ENCODE peak calls at places on chromosome 15, in ten cellular contexts. Y is body of pancreas, C is hepatocyte, T is RWPE2, H is cardiac fibroblast, A is fibroblast of mammary gland, P is PC-3, N is neural progenitor cell, F is cardiac muscle cell, L is lung. I is an unnamed sample.

GRCh38 chr15:62932436-62932835 is 110.1 kb upstream of the TPM1 start:
- DNase-seq in Y (no peak), C (no peak), T (no peak), H (peak), A (peak), P (no peak), N (no peak), F (peak), L (no peak), I (peak)

GRCh38 chr15:92098869-92099268 is 245.4 kb downstream of the SLCO3A1 start:
- DNase-seq in Y (peak), C (no peak), T (no peak), H (no peak), A (peak), P (no peak), N (peak), F (peak), L (peak), I (no peak)

GRCh38 chr15:38474155-38474757 is 20.3 kb downstream of the FAM98B start:
- DNase-seq in Y (peak), C (peak), T (no peak), H (peak), A (peak), P (peak), N (peak), F (peak), L (no peak), I (peak)

GRCh38 chr15:50993598-50993997 is 85.1 kb downstream of the AP4E1 start:
- DNase-seq in Y (no peak), C (no peak), T (no peak), H (peak), A (peak), P (peak), N (no peak), F (no peak), L (no peak), I (peak)

GRCh38 chr15:74635228-74635627 is 19.6 kb downstream of the CLK3 start:
- DNase-seq in Y (peak), C (peak), T (peak), H (peak), A (peak), P (peak), N (peak), F (peak), L (peak), I (peak)

GRCh38 chr15:91948001-91948608 is 94.6 kb downstream of the SLCO3A1 start:
- DNase-seq in Y (peak), C (no peak), T (peak), H (peak), A (no peak), P (peak), N (peak), F (peak), L (no peak), I (peak)

GRCh38 chr15:28895566-28895965 is 9.8 kb downstream of the APBA2 start:
- DNase-seq in Y (no peak), C (no peak), T (no peak), H (no peak), A (no peak), P (no peak), N (no peak), F (no peak), L (no peak), I (no peak)

GRCh38 chr15:67110958-67111864 is 45.8 kb downstream of the SMAD3 start:
- DNase-seq in Y (no peak), C (no peak), T (no peak), H (peak), A (no peak), P (no peak), N (no peak), F (no peak), L (no peak), I (no peak)

GRCh38 chr15:72554471-72555425 is 80.6 kb downstream of the ARIH1 start:
- DNase-seq in Y (no peak), C (no peak), T (no peak), H (peak), A (peak), P (peak), N (no peak), F (peak), L (no peak), I (peak)

GRCh38 chr15:51044037-51044712 is 50.5 kb downstream of the TNFAIP8L3 start:
- DNase-seq in Y (no peak), C (no peak), T (no peak), H (no peak), A (no peak), P (no peak), N (no peak), F (no peak), L (no peak), I (no peak)

GRCh38 chr15:56760186-56760585 is 26.9 kb upstream of the ZNF280D start:
- DNase-seq in Y (no peak), C (peak), T (no peak), H (peak), A (peak), P (no peak), N (no peak), F (peak), L (no peak), I (peak)

GRCh38 chr15:79570004-79570403 is 137.9 kb downstream of the MINAR1 start:
- DNase-seq in Y (no peak), C (no peak), T (no peak), H (no peak), A (no peak), P (no peak), N (no peak), F (no peak), L (no peak), I (no peak)

GRCh38 chr15:89217031-89217430 is 4.3 kb downstream of the RLBP1 start:
- DNase-seq in Y (no peak), C (no peak), T (no peak), H (no peak), A (no peak), P (no peak), N (no peak), F (no peak), L (no peak), I (no peak)

GRCh38 chr15:96353931-96354730 is 23.6 kb downstream of the NR2F2 start:
- DNase-seq in Y (no peak), C (peak), T (peak), H (peak), A (peak), P (peak), N (peak), F (peak), L (no peak), I (peak)

GRCh38 chr15:75455982-75456531 is 4.6 kb upstream of the SIN3A start:
- DNase-seq in Y (peak), C (peak), T (no peak), H (peak), A (peak), P (peak), N (peak), F (peak), L (peak), I (peak)

GRCh38 chr15:67917037-67917436 is 77.2 kb upstream of the RNU6-1 start:
- DNase-seq in Y (no peak), C (peak), T (no peak), H (no peak), A (no peak), P (peak), N (peak), F (no peak), L (no peak), I (no peak)

GRCh38 chr15:77417642-77418041 is 2.3 kb downstream of the PEAK1 start:
- DNase-seq in Y (no peak), C (no peak), T (no peak), H (peak), A (peak), P (peak), N (no peak), F (no peak), L (no peak), I (no peak)

GRCh38 chr15:94126999-94127398 is 104.4 kb upstream of the MCTP2 start:
- DNase-seq in Y (no peak), C (no peak), T (no peak), H (no peak), A (no peak), P (no peak), N (no peak), F (no peak), L (no peak), I (no peak)

GRCh38 chr15:30973379-30973778 is 18.0 kb downstream of the MTMR10 start:
- DNase-seq in Y (no peak), C (no peak), T (no peak), H (no peak), A (no peak), P (no peak), N (no peak), F (no peak), L (no peak), I (no peak)

GRCh38 chr15:82081904-82082810 is 36.3 kb upstream of the MEX3B start:
- DNase-seq in Y (no peak), C (no peak), T (no peak), H (peak), A (peak), P (peak), N (peak), F (peak), L (no peak), I (peak)

GRCh38 chr15:92907880-92908279 is 7.8 kb downstream of the CHD2 start:
- DNase-seq in Y (peak), C (peak), T (no peak), H (peak), A (peak), P (peak), N (no peak), F (peak), L (no peak), I (peak)

GRCh38 chr15:30870681-30871080 is 33.0 kb upstream of the FAN1 start:
- DNase-seq in Y (no peak), C (no peak), T (no peak), H (no peak), A (no peak), P (peak), N (no peak), F (no peak), L (no peak), I (peak)

GRCh38 chr15:67178569-67179210 is 75.8 kb downstream of the AAGAB start:
- DNase-seq in Y (no peak), C (peak), T (peak), H (peak), A (peak), P (peak), N (no peak), F (peak), L (no peak), I (peak)

GRCh38 chr15:75995611-75996010 is 16.6 kb downstream of the NRG4 start:
- DNase-seq in Y (no peak), C (no peak), T (no peak), H (no peak), A (no peak), P (no peak), N (no peak), F (no peak), L (no peak), I (no peak)

GRCh38 chr15:31504462-31504839 is 177.8 kb downstream of the KLF13 start:
- DNase-seq in Y (no peak), C (no peak), T (no peak), H (no peak), A (no peak), P (no peak), N (no peak), F (no peak), L (peak), I (no peak)

GRCh38 chr15:81309647-81310460 is 14.1 kb downstream of the STARD5 start:
- DNase-seq in Y (no peak), C (no peak), T (no peak), H (no peak), A (no peak), P (no peak), N (no peak), F (no peak), L (no peak), I (no peak)

GRCh38 chr15:24146251-24146650 is 459.1 kb upstream of the NDN start:
- DNase-seq in Y (no peak), C (no peak), T (no peak), H (no peak), A (no peak), P (no peak), N (no peak), F (no peak), L (no peak), I (no peak)

GRCh38 chr15:85760531-85761371 is 34.0 kb downstream of the KLHL25 start:
- DNase-seq in Y (peak), C (no peak), T (no peak), H (no peak), A (no peak), P (no peak), N (no peak), F (no peak), L (no peak), I (no peak)

GRCh38 chr15:29452881-29453731 is 183.5 kb upstream of the NSMCE3 start:
- DNase-seq in Y (no peak), C (no peak), T (peak), H (no peak), A (no peak), P (peak), N (no peak), F (peak), L (no peak), I (no peak)

GRCh38 chr15:61831505-61831921 is 228.7 kb downstream of the VPS13C start:
- DNase-seq in Y (no peak), C (no peak), T (no peak), H (no peak), A (no peak), P (no peak), N (peak), F (no peak), L (no peak), I (no peak)

GRCh38 chr15:48565560-48566482 is 79.7 kb downstream of the FBN1 start:
- DNase-seq in Y (no peak), C (no peak), T (no peak), H (peak), A (peak), P (peak), N (no peak), F (peak), L (no peak), I (peak)

GRCh38 chr15:78398076-78398825 is 39.8 kb upstream of the IREB2 start:
- DNase-seq in Y (no peak), C (no peak), T (peak), H (no peak), A (no peak), P (no peak), N (no peak), F (no peak), L (no peak), I (no peak)

GRCh38 chr15:62066663-62067447 is at the start of gene C2CD4A:
- DNase-seq in Y (peak), C (peak), T (peak), H (peak), A (no peak), P (peak), N (peak), F (peak), L (peak), I (peak)

GRCh38 chr15:96051598-96051997 is 278.9 kb upstream of the NR2F2 start:
- DNase-seq in Y (no peak), C (no peak), T (no peak), H (no peak), A (no peak), P (no peak), N (no peak), F (no peak), L (no peak), I (no peak)

DNA sequence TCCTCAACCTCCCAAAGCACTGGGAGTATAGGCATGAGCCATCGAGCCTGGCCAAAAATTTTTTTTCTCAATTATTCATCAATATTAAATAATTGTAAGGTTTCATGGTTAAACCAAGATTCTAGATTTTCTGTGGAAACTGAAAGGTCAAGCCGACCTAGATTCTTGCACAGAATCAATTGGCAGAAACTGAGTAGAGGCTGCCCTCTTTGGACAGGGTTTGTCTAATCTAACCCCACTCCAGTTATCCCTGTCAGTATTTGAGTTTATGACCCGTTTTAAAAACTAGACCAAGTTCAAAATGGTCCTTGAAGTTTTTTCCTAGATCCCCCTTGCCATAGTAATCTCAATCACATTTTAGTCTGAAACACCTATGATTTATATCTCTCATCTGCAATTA is 8.6 kb upstream of the ADAM10 start:
- DNase-seq in Y (no peak), C (no peak), T (no peak), H (peak), A (peak), P (no peak), N (no peak), F (peak), L (no peak), I (no peak)
- TF ChIP-seq CTCF in Y (peak), C (peak), T (peak), H (peak), A (peak), P (peak), N (peak), F (peak), L (no peak), I (peak)

GRCh38 chr15:60580068-60580467 is 101.1 kb upstream of the ICE2 start:
- DNase-seq in Y (no peak), C (no peak), T (no peak), H (no peak), A (no peak), P (no peak), N (no peak), F (no peak), L (no peak), I (no peak)

GRCh38 chr15:60583946-60584345 is 105.0 kb upstream of the ICE2 start:
- DNase-seq in Y (no peak), C (no peak), T (no peak), H (no peak), A (no peak), P (no peak), N (no peak), F (no peak), L (no peak), I (no peak)

GRCh38 chr15:60583194-60583593 is 104.3 kb upstream of the ICE2 start:
- DNase-seq in Y (no peak), C (no peak), T (no peak), H (no peak), A (no peak), P (no peak), N (no peak), F (no peak), L (no peak), I (no peak)

GRCh38 chr15:60582370-60583036 is 103.6 kb upstream of the ICE2 start:
- DNase-seq in Y (no peak), C (no peak), T (no peak), H (peak), A (peak), P (no peak), N (no peak), F (peak), L (no peak), I (no peak)

DNA sequence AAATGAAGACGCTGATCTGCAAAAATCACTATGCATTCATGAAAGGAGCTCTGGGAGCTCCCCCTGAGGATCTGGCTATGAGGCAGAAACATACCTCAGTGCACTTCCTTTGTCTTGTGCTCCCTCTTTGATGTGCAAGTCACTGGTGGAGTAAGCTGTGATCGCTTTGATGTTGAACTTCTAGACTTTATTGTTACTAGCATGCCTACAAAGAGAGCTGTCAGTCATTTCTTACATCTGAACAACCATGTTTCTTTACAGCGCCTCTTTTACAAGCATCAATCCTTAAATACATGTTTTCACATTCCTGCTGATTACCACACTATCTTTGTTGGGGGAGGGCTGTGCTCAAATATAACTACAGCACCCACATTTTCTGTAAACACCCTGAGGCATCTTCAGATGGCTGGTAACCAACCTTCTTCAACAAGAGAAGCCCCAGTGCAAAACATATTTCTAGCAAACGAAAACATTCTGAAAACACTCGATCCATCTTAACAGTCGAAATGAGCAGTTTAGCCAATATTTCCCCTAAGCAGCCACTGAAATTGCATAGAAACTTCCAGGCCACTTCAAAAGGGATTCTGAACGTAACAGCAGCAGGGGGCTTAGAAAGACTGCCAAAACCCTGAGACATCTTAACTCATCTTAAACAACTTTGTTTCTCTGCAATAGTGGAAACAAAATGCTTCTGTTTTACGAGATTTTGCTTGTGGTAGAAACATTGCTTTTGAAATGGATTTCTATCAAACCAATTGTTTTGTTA is 101.9 kb upstream of the ICE2 start:
- DNase-seq in Y (no peak), C (no peak), T (no peak), H (no peak), A (no peak), P (no peak), N (no peak), F (no peak), L (no peak), I (peak)
- H3K4me3 ChIP-seq in Y (no peak), C (no peak), T (no peak), H (no peak), A (no peak), P (no peak), N (no peak), F (no peak), L (no peak), I (no peak)

DNA sequence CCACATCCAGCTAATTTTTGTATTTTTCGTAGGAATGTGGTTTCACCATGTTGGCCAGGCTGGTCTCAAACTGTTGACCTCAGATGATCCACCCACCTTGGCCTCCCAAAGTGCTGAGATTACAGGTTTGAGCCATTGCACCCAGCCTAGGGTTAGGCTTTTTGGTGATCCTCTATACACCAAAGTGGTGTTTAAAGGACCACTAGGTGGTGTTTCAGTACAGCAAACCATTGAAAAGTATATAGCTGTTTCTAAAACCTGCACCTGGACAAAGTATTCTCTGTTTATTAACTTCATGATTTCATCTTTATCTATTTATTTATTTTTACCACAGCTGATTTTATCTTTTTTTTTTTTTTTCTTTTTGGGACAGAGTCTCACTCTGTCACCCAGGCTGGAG is 68.4 kb downstream of the MINDY2 start:
- DNase-seq in Y (no peak), C (no peak), T (no peak), H (peak), A (peak), P (peak), N (no peak), F (peak), L (no peak), I (no peak)
- TF ChIP-seq CTCF in Y (no peak), C (peak), T (peak), H (peak), A (peak), P (peak), N (peak), F (peak), L (no peak), I (no peak)

GRCh38 chr15:69380726-69381105 is 33.4 kb upstream of the KIF23 start:
- DNase-seq in Y (no peak), C (no peak), T (peak), H (no peak), A (no peak), P (no peak), N (no peak), F (no peak), L (no peak), I (no peak)
- H3K4me3 ChIP-seq in Y (no peak), C (no peak), T (no peak), H (no peak), A (no peak), P (no peak), N (no peak), F (no peak), L (no peak), I (no peak)

DNA sequence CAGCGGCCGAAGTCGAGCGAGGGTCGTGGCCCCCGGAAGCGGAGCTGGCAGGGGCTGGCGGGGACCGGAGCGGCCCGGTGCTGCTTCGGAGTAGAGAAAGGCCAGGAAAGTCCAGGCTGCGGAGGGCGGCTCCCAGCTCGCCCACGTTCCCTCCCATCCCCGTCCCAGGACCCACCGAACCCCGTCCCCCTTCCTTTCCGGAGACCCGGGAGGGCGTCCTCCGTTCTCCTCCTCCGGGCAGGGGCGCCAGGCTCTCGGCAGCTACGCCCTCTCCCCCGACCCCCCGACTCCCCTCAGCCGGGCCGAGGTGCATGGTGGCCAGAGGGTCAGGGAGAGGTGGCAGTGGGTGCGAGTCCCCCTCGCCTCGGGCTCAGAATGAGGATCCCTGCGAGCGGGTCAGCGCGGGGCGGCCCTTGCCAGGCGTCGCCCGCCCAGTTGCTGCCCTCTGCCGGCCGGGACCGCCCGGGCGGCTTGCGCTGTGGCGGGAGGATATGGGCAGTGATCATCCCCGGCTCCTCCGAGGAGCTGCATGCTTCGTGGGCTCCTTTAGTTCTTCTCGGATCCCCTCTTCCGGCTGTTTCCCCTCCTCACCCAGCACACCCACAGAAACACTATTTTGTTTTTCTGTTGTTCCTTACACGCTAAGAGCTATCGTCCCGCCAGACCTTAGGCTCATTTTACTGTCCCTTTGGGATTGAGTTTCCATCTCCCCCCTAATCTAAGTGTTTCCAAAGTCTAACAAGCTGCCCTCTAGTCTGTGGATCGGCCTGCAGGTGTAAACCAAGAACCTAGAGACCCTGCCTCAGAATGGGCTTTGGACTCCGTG is 744 bp upstream of the ALDH1A2 start:
- DNase-seq in Y (peak), C (peak), T (peak), H (peak), A (peak), P (peak), N (peak), F (peak), L (peak), I (peak)
- TF ChIP-seq CTCF in Y (peak), C (peak), T (peak), H (peak), A (peak), P (peak), N (peak), F (peak), L (peak), I (peak)